ENCODE peak calls at places on chromosomes 2 and 18, in five cellular contexts. K is fibroblast of lung, Y is fibroblast of pulmonary artery, O is left ventricle myocardium inferior, H is fibroblast of the aortic adventitia. N is an unnamed sample.

GRCh38 chr2:152648336-152648735 is 68.9 kb downstream of the PRPF40A start:
- DNase-seq in K (peak; percentile 17), Y (peak; percentile 31), O (no peak), H (peak; percentile 17), N (no peak)

GRCh38 chr18:4093676-4094075 is 361.4 kb downstream of the DLGAP1 start:
- DNase-seq in K (no peak), Y (no peak), O (no peak), H (no peak), N (no peak)

GRCh38 chr2:104388296-104388695 is 465.6 kb upstream of the POU3F3 start:
- DNase-seq in K (peak; percentile 48), Y (no peak), O (no peak), H (no peak), N (no peak)

GRCh38 chr18:56565596-56566355 is 72.6 kb downstream of the TXNL1 start:
- DNase-seq in K (peak; percentile 93), Y (peak; percentile 93), O (no peak), H (peak; percentile 98), N (peak; percentile 23)

GRCh38 chr2:174009488-174010223 is 44.5 kb upstream of the SP3 start:
- DNase-seq in K (peak; percentile 72), Y (peak; percentile 56), O (no peak), H (peak; percentile 62), N (no peak)

GRCh38 chr2:219034823-219035222 is 6.5 kb downstream of the CFAP65 start:
- DNase-seq in K (no peak), Y (no peak), O (no peak), H (no peak), N (no peak)

GRCh38 chr2:88187038-88187676 is 17.0 kb downstream of the THNSL2 start:
- DNase-seq in K (peak; percentile 6), Y (peak; percentile 51), O (peak; percentile 61), H (peak; percentile 19), N (peak; percentile 16)

GRCh38 chr2:128396500-128396891 is 77.8 kb upstream of the HS6ST1 start:
- DNase-seq in K (no peak), Y (no peak), O (no peak), H (no peak), N (no peak)

GRCh38 chr2:155815851-155816250 is 516.7 kb downstream of the NR4A2 start:
- DNase-seq in K (peak; percentile 6), Y (peak; percentile 5), O (no peak), H (peak; percentile 2), N (no peak)
- TF ChIP-seq CTCF in K (no peak), Y (peak; percentile 10), O (no peak), H (no peak), N (no peak)

DNA sequence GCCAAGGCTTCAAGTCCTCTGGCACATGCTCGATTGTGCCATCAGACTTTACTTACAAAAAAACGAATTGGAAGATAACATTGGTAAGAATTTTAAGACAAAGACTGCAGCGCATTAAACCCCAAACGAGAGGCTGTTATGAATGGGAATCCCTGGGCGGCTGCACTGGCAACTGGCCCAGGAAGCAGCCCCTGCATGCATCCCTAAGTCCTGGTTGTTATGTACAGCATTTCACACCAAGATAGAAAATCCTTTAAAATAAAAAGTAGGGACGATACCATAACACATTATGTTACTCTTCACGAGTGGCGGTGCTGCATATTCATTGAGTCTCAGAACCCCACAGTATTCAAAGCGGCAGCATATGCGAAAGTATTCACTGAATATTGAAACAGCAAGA is 81.8 kb upstream of the FAM98A start:
- DNase-seq in K (no peak), Y (no peak), O (no peak), H (no peak), N (no peak)
- H3K4me3 ChIP-seq in K (no peak overlapping the region), Y (no peak overlapping the region), O (no peak overlapping the region), H (no peak overlapping the region), N (no peak overlapping the region)

GRCh38 chr2:127064642-127065250 is 42.2 kb downstream of the BIN1 start:
- DNase-seq in K (peak; percentile 97), Y (peak; percentile 92), O (peak; percentile 86), H (peak; percentile 93), N (peak; percentile 84)
- TF ChIP-seq CTCF in K (no peak), Y (no peak), O (no peak), H (peak; percentile 21), N (peak; percentile 26)

GRCh38 chr2:127024769-127025356 is 82.1 kb downstream of the BIN1 start:
- DNase-seq in K (peak; percentile 54), Y (peak; percentile 54), O (no peak), H (no peak), N (peak; percentile 11)
- H3K4me3 ChIP-seq in K (peak overlapping the region; percentile 51), Y (peak overlapping the region; percentile 59), O (peak overlapping the region; percentile 61), H (peak overlapping the region; percentile 66), N (peak overlapping the region; percentile 58)